ENCODE peak calls at places on chromosomes 4 and X, in five cellular contexts. Y is cardiac muscle cell, J is AG04450, W is pancreas, G is lower lobe of right lung. B is an unnamed sample.

GRCh38 chr4:15040916-15041463 is 38.7 kb downstream of the CPEB2 start:
- DNase-seq in J (no peak), G (no peak), W (no peak), Y (no peak), B (peak)

GRCh38 chr4:89797117-89797516 is 39.8 kb downstream of the SNCA start:
- DNase-seq in Y (no peak), G (no peak), W (no peak), J (no peak), B (peak)

GRCh38 chr4:11904117-11904535 is 475.4 kb upstream of the HS3ST1 start:
- DNase-seq in Y (no peak), J (no peak), W (peak), G (peak), B (no peak)

GRCh38 chr4:22434895-22435294 is 81.0 kb downstream of the ADGRA3 start:
- DNase-seq in J (peak), W (peak), Y (peak), G (no peak), B (peak)

GRCh38 chrX:12137982-12138365 is 299 bp upstream of the FRMPD4 start:
- DNase-seq in J (no peak), G (no peak), Y (peak), W (no peak), B (no peak)

GRCh38 chr4:89897867-89898266 is 3.2 kb downstream of the MMRN1 start:
- DNase-seq in J (no peak), Y (no peak), G (no peak), W (no peak), B (no peak)

GRCh38 chr4:66482186-66482585 is 811.9 kb upstream of the EPHA5 start:
- DNase-seq in J (no peak), Y (no peak), G (no peak), W (no peak), B (peak)

GRCh38 chrX:57741107-57741506 is 61.0 kb upstream of the NLRP2B start:
- DNase-seq in J (no peak), W (no peak), G (no peak), Y (no peak), B (no peak)

GRCh38 chr4:139558235-139559094 is 2.4 kb upstream of the SETD7 start:
- DNase-seq in J (no peak), Y (no peak), W (no peak), G (no peak), B (no peak)

GRCh38 chrX:48665991-48666390 is 17.6 kb upstream of the WAS start:
- DNase-seq in J (no peak), W (no peak), Y (no peak), G (no peak), B (peak)

GRCh38 chrX:40316502-40316901 is 218.7 kb upstream of the BCOR start:
- DNase-seq in G (no peak), Y (no peak), J (no peak), W (no peak), B (no peak)

GRCh38 chr4:166073783-166074182 is 200.7 kb downstream of the TLL1 start:
- DNase-seq in J (no peak), G (no peak), W (no peak), Y (no peak), B (no peak)

GRCh38 chr4:183471960-183472708 is 27.7 kb downstream of the CDKN2AIP start:
- DNase-seq in G (peak), J (peak), W (peak), Y (peak), B (peak)
- H3K4me3 ChIP-seq in G (peak), J (no peak), W (no peak), Y (no peak), B (no peak)

GRCh38 chr4:92091335-92091734 is 212.4 kb upstream of the GRID2 start:
- DNase-seq in G (no peak), W (no peak), Y (no peak), J (no peak), B (peak)
- TF ChIP-seq CTCF in G (no peak), W (no peak), Y (no peak), J (peak), B (no peak)

GRCh38 chr4:100287569-100287968 is 97.3 kb upstream of the DDIT4L start:
- DNase-seq in G (no peak), Y (no peak), J (no peak), W (no peak), B (no peak)
- H3K4me3 ChIP-seq in G (no peak), Y (no peak), J (no peak), W (no peak), B (no peak)

GRCh38 chr4:32340591-32340990 is 1620.4 kb downstream of the PCDH7 start:
- DNase-seq in G (no peak), J (no peak), W (no peak), Y (no peak), B (peak)
- TF ChIP-seq CTCF in G (no peak), J (no peak), W (no peak), Y (no peak), B (peak)

GRCh38 chrX:85243155-85243554 is 424 bp downstream of the SATL1 start:
- DNase-seq in J (no peak), W (no peak), G (no peak), Y (no peak), B (peak)
- H3K4me3 ChIP-seq in J (peak), W (no peak), G (peak), Y (peak), B (peak)

DNA sequence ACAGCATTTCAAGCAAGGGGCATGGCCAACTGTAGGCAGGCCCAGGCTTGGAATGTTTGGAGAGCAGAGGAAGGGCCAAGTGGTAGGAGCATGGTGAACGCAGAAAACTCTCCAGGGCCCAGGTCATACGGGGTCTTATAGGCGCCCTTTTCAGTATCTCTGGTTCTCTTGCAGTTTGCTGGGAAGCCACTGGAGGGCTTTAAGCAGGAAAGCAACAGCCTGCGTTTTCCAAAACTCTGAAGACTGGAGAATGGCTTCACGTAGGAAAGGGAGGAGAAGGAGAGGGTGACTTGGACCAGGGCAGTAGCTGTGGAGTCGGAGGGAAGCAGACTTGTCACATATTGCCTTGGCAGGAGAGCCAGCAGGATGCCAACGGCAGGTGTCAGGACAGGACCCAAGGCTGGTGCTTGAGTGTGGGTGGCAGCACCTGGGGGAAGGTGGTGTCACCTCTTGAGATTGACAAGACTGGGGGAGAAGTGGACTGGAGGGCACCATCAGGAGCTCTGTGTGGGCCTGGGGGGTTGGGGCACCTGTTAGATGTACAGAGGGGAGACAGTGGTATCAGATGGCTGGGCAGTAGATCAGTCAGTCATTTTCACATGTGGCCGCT is 21.9 kb downstream of the TKTL1 start:
- DNase-seq in Y (peak), J (no peak), W (peak), G (no peak), B (peak)
- TF ChIP-seq CTCF in Y (peak), J (peak), W (no peak), G (peak), B (peak)